ENCODE peak calls at places on chromosomes 11 and 22, in five cellular contexts. B, K, O, H and I are unnamed samples.

GRCh38 chr11:66081505-66081904 is 11.4 kb downstream of the PACS1 start:
- DNase-seq in K (no peak), O (peak; percentile 93), B (no peak), H (peak; percentile 78), I (no peak)

GRCh38 chr22:49230194-49230577 is 597.5 kb downstream of the BRD1 start:
- DNase-seq in B (no peak), O (peak; percentile 45), K (no peak), H (no peak), I (no peak)

GRCh38 chr11:21040615-21041014 is 371.2 kb downstream of the NELL1 start:
- DNase-seq in H (no peak), O (no peak), B (no peak), K (no peak), I (no peak)

GRCh38 chr11:26865703-26866102 is 128.2 kb upstream of the FIBIN start:
- DNase-seq in H (no peak), K (no peak), B (no peak), O (no peak), I (no peak)

GRCh38 chr11:1204381-1205101 is 18.3 kb upstream of the MUC5B start:
- DNase-seq in H (no peak), O (peak; percentile 59), B (no peak), K (no peak), I (no peak)

GRCh38 chr11:12149672-12150225 is 39.4 kb downstream of the MICAL2 start:
- DNase-seq in O (no peak), H (no peak), B (no peak), K (no peak), I (no peak)

GRCh38 chr11:42521994-42522393 is 789.8 kb upstream of the API5 start:
- DNase-seq in O (no peak), K (no peak), B (no peak), H (no peak), I (no peak)

GRCh38 chr22:18119409-18120110 is 9.0 kb downstream of the TUBA8 start:
- DNase-seq in B (no peak), H (peak; percentile 50), O (no peak), K (no peak), I (no peak)

GRCh38 chr11:75576445-75577049 is 14.5 kb downstream of the SERPINH1 start:
- DNase-seq in O (peak; percentile 90), H (peak; percentile 48), K (no peak), B (no peak), I (no peak)

GRCh38 chr22:50528682-50529415 is 963 bp downstream of the TYMP start:
- DNase-seq in O (no peak), H (no peak), B (no peak), K (no peak), I (no peak)

GRCh38 chr11:75733346-75734107 is 15.9 kb downstream of the MOGAT2 start:
- DNase-seq in H (peak; percentile 61), B (no peak), K (no peak), O (no peak), I (no peak)

GRCh38 chr11:128181090-128181485 is 406.3 kb downstream of the ETS1 start:
- DNase-seq in K (no peak), B (no peak), O (no peak), H (no peak), I (no peak)

GRCh38 chr11:44256673-44257291 is 53.2 kb downstream of the ALX4 start:
- DNase-seq in O (no peak), B (no peak), H (peak; percentile 17), K (no peak), I (no peak)

GRCh38 chr11:111549196-111549868 is 8.8 kb downstream of the LAYN start:
- DNase-seq in B (no peak), H (no peak), K (no peak), O (no peak), I (no peak)

GRCh38 chr11:73787051-73787642 is 527 bp upstream of the MRPL48 start:
- DNase-seq in H (no peak), B (no peak), O (no peak), K (no peak), I (no peak)

GRCh38 chr11:45671246-45672171 is 6.1 kb upstream of the CHST1 start:
- DNase-seq in K (no peak), H (no peak), B (no peak), O (no peak), I (no peak)

DNA sequence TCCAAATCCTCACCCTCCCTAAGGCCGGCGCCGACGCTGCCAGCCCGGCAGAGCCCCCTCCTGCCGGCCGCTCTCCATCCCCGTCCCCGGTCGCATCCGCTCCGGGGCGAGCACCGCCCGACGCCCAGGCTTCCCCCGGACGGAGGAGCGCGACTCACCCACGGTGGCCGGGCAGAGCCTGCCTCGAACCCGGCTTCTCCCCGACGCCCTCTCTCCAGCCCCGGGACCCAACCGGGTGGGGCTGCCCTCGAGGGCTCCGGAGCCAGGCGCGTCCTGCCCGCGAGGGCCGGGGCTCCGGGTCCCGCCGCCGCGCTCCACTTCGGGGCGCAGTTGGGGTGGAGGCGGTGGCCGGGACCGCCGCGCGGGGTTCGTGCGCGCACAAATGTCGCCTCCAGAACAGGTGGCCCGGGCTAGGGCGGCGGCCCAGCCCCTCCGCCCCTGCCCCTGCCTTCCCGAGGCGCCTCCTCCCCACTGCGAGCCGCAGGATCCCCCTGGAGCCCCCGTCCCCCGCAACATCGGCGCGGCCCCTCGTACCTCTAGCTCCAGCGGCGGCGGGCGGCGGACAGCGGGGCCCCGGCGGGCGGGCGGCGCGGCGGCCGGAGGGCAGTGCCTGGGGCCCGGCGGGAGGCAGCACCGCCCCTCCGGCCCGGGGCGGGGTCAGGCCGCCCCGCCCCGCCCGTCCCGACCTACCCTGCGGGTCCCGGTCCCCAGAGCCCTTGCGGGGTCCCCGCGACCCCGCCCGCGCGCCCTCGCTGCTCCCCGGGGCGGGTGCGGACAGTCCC is at the start of gene A4GALT:
- DNase-seq in H (no peak), B (no peak), O (peak; percentile 83), K (no peak), I (no peak)
- TF ChIP-seq POLR2A in H (no peak), B (no peak), O (no peak), K (no peak), I (peak; percentile 50)

GRCh38 chr11:90344546-90344945 is 121.7 kb upstream of the CHORDC1 start:
- DNase-seq in K (no peak), H (no peak), B (no peak), O (no peak), I (no peak)

GRCh38 chr11:90343670-90344069 is 120.8 kb upstream of the CHORDC1 start:
- DNase-seq in H (no peak), K (no peak), B (no peak), O (no peak), I (no peak)

GRCh38 chr11:90341986-90342385 is 119.1 kb upstream of the CHORDC1 start:
- DNase-seq in B (no peak), O (no peak), H (no peak), K (no peak), I (no peak)
- TF ChIP-seq CTCF in B (no peak), O (no peak), H (no peak), K (no peak), I (no peak)

GRCh38 chr11:6468712-6469495 is 4.8 kb downstream of the TRIM3 start:
- DNase-seq in H (peak; percentile 80), K (peak; percentile 60), B (no peak), O (peak; percentile 87), I (no peak)
- TF ChIP-seq POLR2A in H (no peak), K (peak; percentile 58), B (no peak), O (no peak), I (no peak)

GRCh38 chr11:35553021-35553420 is 27.6 kb upstream of the PAMR1 start:
- DNase-seq in B (no peak), K (no peak), O (no peak), H (no peak), I (no peak)

GRCh38 chr11:35558468-35558867 is 33.1 kb upstream of the PAMR1 start:
- DNase-seq in B (no peak), K (no peak), H (no peak), O (no peak), I (no peak)

GRCh38 chr11:35555238-35555887 is 29.9 kb upstream of the PAMR1 start:
- DNase-seq in O (no peak), B (no peak), H (no peak), K (no peak), I (no peak)

GRCh38 chr11:35553831-35554230 is 28.4 kb upstream of the PAMR1 start:
- DNase-seq in O (no peak), B (no peak), H (no peak), K (no peak), I (no peak)

GRCh38 chr11:35554491-35555237 is 29.2 kb upstream of the PAMR1 start:
- DNase-seq in K (no peak), O (no peak), H (no peak), B (peak; percentile 13), I (no peak)
- TF ChIP-seq CTCF in K (peak; percentile 49), O (no peak), H (no peak), B (peak; percentile 10), I (peak; percentile 35)

DNA sequence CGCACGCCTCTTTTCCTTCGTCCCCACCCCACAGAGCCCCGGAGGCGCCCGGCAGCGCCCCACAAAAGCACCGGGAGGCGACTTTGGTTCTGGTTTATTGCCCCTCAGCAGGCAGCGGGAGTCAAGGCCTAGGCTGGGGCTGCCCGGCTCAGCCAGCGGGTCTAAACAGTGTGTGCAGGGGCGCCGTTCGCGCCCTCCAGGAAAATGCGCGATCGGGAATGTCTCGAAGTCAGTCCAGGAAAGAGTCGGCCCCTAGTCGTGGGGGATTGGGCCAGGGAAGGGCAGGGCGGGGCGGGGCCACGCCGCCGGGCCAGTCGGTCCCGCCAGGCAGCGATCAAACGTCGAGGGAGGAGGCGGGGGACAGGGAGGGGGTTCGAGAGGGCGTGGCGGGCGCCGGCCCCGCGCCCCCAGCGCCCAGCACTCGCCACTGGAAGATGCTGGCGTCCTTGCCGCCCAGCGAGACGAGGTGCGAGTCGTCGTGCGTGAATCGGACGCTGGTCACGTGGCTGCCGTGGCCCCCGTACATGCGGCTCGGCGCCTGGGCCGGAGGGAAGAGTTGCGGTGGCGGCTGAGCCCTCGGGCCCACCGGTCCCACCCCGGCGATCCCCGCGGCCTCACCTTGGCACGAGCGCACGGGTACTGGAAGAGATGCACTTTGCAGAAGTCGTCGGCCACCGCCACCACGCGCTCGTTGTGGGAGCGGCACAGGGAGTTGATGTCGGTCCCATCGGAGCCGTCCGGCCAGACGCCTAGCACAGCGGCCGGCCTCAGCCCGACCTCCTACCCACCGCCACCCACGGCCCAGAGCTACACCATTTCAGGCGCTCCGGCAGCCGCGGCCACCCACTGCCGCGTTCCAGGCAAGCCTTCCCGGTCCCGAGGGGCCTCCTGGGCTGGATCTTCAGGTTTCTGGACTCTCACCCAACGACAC is 741 bp upstream of the MTA2 start:
- DNase-seq in K (no peak), H (peak; percentile 65), B (no peak), O (peak; percentile 91), I (no peak)
- TF ChIP-seq POLR2A in K (peak; percentile 17), H (no peak), B (no peak), O (no peak), I (peak; percentile 27)